ENCODE peak calls at places on chromosomes 6 and 20, in six cellular contexts. K, P, O, D, L and S are unnamed samples.

GRCh38 chr6:37150314-37150713 is 19.6 kb upstream of the PIM1 start:
- DNase-seq in K (no peak), P (no peak), O (no peak), D (no peak), L (no peak), S (no peak)

GRCh38 chr6:125818659-125819297 is 28.0 kb downstream of the NCOA7 start:
- DNase-seq in K (no peak), P (no peak), O (no peak), D (no peak), L (no peak), S (no peak)

GRCh38 chr20:36399969-36400545 is 93.9 kb downstream of the DLGAP4 start:
- DNase-seq in K (no peak), P (no peak), O (no peak), D (no peak), L (no peak), S (no peak)

GRCh38 chr6:97705568-97705967 is 422.6 kb upstream of the MMS22L start:
- DNase-seq in K (no peak), P (no peak), O (peak; percentile 11), D (no peak), L (no peak), S (no peak)

GRCh38 chr6:121668259-121668658 is 232.8 kb downstream of the GJA1 start:
- DNase-seq in K (no peak), P (no peak), O (no peak), D (no peak), L (no peak), S (no peak)

GRCh38 chr6:134249759-134250602 is 67.9 kb downstream of the SGK1 start:
- DNase-seq in K (no peak), P (no peak), O (peak; percentile 4), D (no peak), L (no peak), S (no peak)

GRCh38 chr20:41630846-41631245 is 12.7 kb upstream of the CHD6 start:
- DNase-seq in K (no peak), P (no peak), O (no peak), D (no peak), L (no peak), S (no peak)

GRCh38 chr6:90993771-90994170 is 406.9 kb upstream of the MAP3K7 start:
- DNase-seq in K (no peak), P (no peak), O (no peak), D (no peak), L (no peak), S (no peak)

GRCh38 chr6:33298773-33299236 is at the start of gene RGL2:
- DNase-seq in K (no peak), P (peak; percentile 88), O (peak; percentile 40), D (peak; percentile 94), L (peak; percentile 83), S (peak; percentile 73)

GRCh38 chr20:51452091-51452613 is 90.4 kb downstream of the NFATC2 start:
- DNase-seq in K (no peak), P (no peak), O (no peak), D (no peak), L (no peak), S (no peak)

GRCh38 chr6:129289442-129289841 is 406.5 kb downstream of the LAMA2 start:
- DNase-seq in K (no peak), P (no peak), O (no peak), D (no peak), L (no peak), S (no peak)

GRCh38 chr20:1569417-1569861 is 11.9 kb upstream of the SIRPD start:
- DNase-seq in K (no peak), P (no peak), O (peak; percentile 77), D (no peak), L (peak; percentile 27), S (no peak)

GRCh38 chr6:130008236-130008873 is 10.0 kb upstream of the L3MBTL3 start:
- DNase-seq in K (no peak), P (no peak), O (no peak), D (no peak), L (no peak), S (no peak)

GRCh38 chr6:150627154-150627553 is 27.5 kb downstream of the PLEKHG1 start:
- DNase-seq in K (no peak), P (no peak), O (no peak), D (no peak), L (no peak), S (no peak)

GRCh38 chr6:2858678-2859324 is 17.1 kb upstream of the SERPINB1 start:
- DNase-seq in K (no peak), P (no peak), O (no peak), D (no peak), L (no peak), S (no peak)

GRCh38 chr20:48638546-48638945 is 189.3 kb downstream of the PREX1 start:
- DNase-seq in K (no peak), P (no peak), O (peak; percentile 18), D (no peak), L (no peak), S (no peak)

GRCh38 chr6:44036196-44036595 is 91.1 kb downstream of the MRPL14 start:
- DNase-seq in K (no peak), P (no peak), O (no peak), D (peak; percentile 34), L (no peak), S (no peak)

GRCh38 chr6:63372951-63373533 is 53.3 kb upstream of the LGSN start:
- DNase-seq in K (no peak), P (no peak), O (peak; percentile 10), D (no peak), L (no peak), S (no peak)

GRCh38 chr6:130396722-130397121 is 30.9 kb downstream of the TMEM200A start:
- DNase-seq in K (no peak), P (no peak), O (no peak), D (no peak), L (no peak), S (no peak)

GRCh38 chr6:21893778-21894177 is 300.2 kb downstream of the SOX4 start:
- DNase-seq in K (no peak), P (no peak), O (no peak), D (no peak), L (no peak), S (no peak)

GRCh38 chr6:108715832-108716231 is 132.4 kb upstream of the ARMC2 start:
- DNase-seq in K (no peak), P (no peak), O (no peak), D (no peak), L (no peak), S (no peak)

GRCh38 chr6:39931607-39932006 is 2.7 kb downstream of the MOCS1 start:
- DNase-seq in K (no peak), P (no peak), O (no peak), D (no peak), L (no peak), S (no peak)

GRCh38 chr6:39932386-39932785 is 1.9 kb downstream of the MOCS1 start:
- DNase-seq in K (no peak), P (no peak), O (no peak), D (no peak), L (no peak), S (no peak)

GRCh38 chr6:39930540-39930939 is 3.7 kb downstream of the MOCS1 start:
- DNase-seq in K (no peak), P (no peak), O (no peak), D (no peak), L (no peak), S (no peak)

GRCh38 chr6:39929039-39929732 is 5.1 kb downstream of the MOCS1 start:
- DNase-seq in K (no peak), P (no peak), O (no peak), D (no peak), L (no peak), S (no peak)

DNA sequence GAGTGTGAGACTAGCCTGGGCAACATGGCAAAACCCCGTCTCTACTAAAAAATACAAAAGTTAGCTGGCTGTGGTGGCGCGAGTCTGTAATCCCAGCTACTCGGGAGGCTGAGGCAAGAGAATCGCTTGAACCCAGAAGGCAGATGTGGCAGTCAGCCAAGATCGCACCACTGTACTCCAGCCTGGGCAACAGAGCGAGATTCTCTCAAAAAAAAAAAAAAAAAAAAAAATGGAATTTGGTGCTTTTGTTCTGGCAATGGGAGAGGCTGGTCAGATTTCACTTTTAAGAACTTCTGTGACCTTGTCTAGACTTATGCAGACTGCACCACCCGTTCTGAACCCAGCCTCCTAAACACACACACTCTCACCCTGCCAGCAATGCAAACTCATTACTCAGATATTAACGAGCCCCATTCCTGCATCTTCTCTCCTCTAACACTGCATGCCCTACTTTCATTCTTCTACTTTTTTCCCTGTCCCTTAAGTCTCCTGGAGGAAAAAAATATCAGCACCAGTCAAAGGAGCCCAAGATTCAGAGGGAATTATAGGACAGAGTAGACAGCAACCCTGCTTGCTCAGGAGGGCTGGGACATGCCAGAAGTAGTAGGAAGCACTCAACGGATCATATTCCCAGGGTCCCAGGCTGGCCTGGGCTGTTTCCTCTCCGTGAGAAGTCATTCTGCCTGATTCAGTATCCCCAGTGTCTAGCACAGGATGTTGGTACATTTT is 4.4 kb downstream of the MOCS1 start:
- DNase-seq in K (no peak), P (no peak), O (no peak), D (no peak), L (no peak), S (no peak)
- H3K27ac ChIP-seq in K (no peak overlapping the region), P (no peak overlapping the region), O (no peak overlapping the region), D (no peak overlapping the region), L (peak overlapping the region; percentile 31), S (peak overlapping the region; percentile 97)

GRCh38 chr6:29678114-29678513 is 2.8 kb downstream of the ZFP57 start:
- DNase-seq in K (no peak), P (no peak), O (no peak), D (no peak), L (no peak), S (no peak)
- TF ChIP-seq EP300 in K (no peak), P (no peak), O (no peak), D (no peak), L (no peak), S (no peak)

DNA sequence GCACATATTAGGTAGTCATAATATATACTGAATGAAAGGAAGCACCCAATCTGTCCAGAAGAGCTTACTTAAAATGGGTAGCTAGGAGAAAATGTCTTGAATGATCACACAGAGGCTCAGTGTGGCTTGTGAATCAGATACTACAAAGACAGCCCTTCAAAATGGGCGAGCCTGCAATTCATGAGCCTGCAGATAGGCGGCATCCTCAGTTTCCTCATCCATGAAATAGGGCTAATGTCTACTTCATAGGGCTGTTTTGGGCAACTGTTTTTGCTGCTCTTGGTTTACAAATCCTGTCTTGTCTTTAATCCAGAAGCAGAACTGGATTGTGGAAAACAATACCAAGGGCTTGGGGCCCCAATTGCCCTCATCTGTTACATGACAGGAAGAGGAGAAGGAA is 129.3 kb upstream of the KCNK16 start:
- DNase-seq in K (no peak), P (no peak), O (peak; percentile 1), D (no peak), L (no peak), S (no peak)
- TF ChIP-seq CTCF in K (peak; percentile 60), P (no peak), O (no peak), D (no peak), L (no peak), S (no peak)

DNA sequence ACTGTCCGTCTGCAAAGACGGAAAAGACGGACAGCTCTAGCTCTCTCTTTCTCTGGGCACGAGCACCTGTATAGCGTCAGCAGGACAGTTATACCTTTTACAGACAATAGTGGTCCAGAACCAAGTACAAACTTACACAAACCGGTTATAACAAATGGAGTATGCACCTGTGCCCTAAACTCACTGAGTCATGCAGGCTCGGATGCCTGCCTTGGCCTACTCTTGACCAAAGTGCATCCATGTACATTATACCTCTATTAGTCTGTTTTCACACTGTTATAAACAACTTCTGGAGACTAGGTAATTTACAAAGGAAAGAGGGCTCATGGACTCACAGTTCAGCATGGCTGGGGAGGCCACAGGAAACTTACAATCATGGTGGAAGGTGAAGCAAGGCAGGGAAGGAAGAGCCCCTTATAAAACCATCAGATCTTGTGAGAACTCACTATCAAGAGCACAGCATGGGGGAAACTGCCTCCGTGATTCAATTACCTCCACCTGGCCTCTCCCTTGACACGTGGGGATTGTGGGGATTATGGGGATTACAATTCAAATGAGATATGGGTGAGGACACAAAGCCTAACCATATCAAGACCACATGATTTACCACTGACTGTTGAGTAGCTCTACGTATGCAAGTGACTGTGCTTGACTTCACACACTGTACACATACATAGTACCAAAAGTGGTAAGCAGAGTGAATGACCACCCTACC is 23.1 kb downstream of the MAN1A1 start:
- DNase-seq in K (no peak), P (no peak), O (no peak), D (no peak), L (no peak), S (no peak)
- H3K27ac ChIP-seq in K (no peak overlapping the region), P (no peak overlapping the region), O (no peak overlapping the region), D (no peak overlapping the region), L (no peak overlapping the region), S (no peak overlapping the region)